ENCODE peak calls at places on chromosomes 12 and 14, in nine cellular contexts. One of them, this sample, is unnamed. For H3K36me3, the result is how much of the 10 kb centered on the place peaks cover.

GRCh38 chr12:21831671-21832357 is 57.3 kb upstream of the KCNJ8 start:
- DNase-seq in left lung: no peak
- DNase-seq in cardiac muscle cell: no peak
- DNase-seq in OCI-LY7: no peak
- DNase-seq in heart left ventricle: no peak
- DNase-seq in breast epithelium: no peak
- DNase-seq in right atrium auricular region: peak
- DNase-seq in heart right ventricle: no peak
- DNase-seq in CD8-positive, alpha-beta T cell: no peak
- DNase-seq in this sample: no peak

GRCh38 chr14:28599605-28600004 is 167.0 kb upstream of the FOXG1 start:
- DNase-seq in OCI-LY7: no peak
- DNase-seq in heart left ventricle: no peak
- DNase-seq in breast epithelium: no peak
- DNase-seq in right atrium auricular region: no peak
- DNase-seq in heart right ventricle: no peak
- DNase-seq in left lung: no peak
- DNase-seq in CD8-positive, alpha-beta T cell: no peak
- DNase-seq in cardiac muscle cell: no peak
- DNase-seq in this sample: no peak

GRCh38 chr14:71956920-71957563 is 24.8 kb downstream of the RGS6 start:
- DNase-seq in CD8-positive, alpha-beta T cell: no peak
- DNase-seq in heart right ventricle: no peak
- DNase-seq in heart left ventricle: no peak
- DNase-seq in OCI-LY7: peak
- DNase-seq in right atrium auricular region: no peak
- DNase-seq in cardiac muscle cell: no peak
- DNase-seq in left lung: no peak
- DNase-seq in breast epithelium: no peak
- DNase-seq in this sample: peak

GRCh38 chr12:123445388-123446344 is 9.2 kb upstream of the RILPL2 start:
- DNase-seq in heart right ventricle: peak
- DNase-seq in right atrium auricular region: peak
- DNase-seq in CD8-positive, alpha-beta T cell: no peak
- DNase-seq in heart left ventricle: no peak
- DNase-seq in left lung: peak
- DNase-seq in OCI-LY7: no peak
- DNase-seq in breast epithelium: no peak
- DNase-seq in cardiac muscle cell: no peak
- DNase-seq in this sample: peak

GRCh38 chr12:123041042-123041531 is 60.6 kb downstream of the ARL6IP4 start:
- DNase-seq in right atrium auricular region: no peak
- DNase-seq in OCI-LY7: peak
- DNase-seq in breast epithelium: no peak
- DNase-seq in heart right ventricle: no peak
- DNase-seq in heart left ventricle: no peak
- DNase-seq in CD8-positive, alpha-beta T cell: no peak
- DNase-seq in left lung: no peak
- DNase-seq in cardiac muscle cell: no peak
- DNase-seq in this sample: no peak

GRCh38 chr12:118418385-118419057 is 42.2 kb downstream of the SUDS3 start:
- DNase-seq in OCI-LY7: no peak
- DNase-seq in heart right ventricle: no peak
- DNase-seq in breast epithelium: no peak
- DNase-seq in left lung: no peak
- DNase-seq in CD8-positive, alpha-beta T cell: no peak
- DNase-seq in heart left ventricle: no peak
- DNase-seq in cardiac muscle cell: no peak
- DNase-seq in right atrium auricular region: no peak
- DNase-seq in this sample: no peak

GRCh38 chr14:22558221-22558913 is 30.7 kb downstream of the DAD1 start:
- DNase-seq in right atrium auricular region: no peak
- DNase-seq in breast epithelium: no peak
- DNase-seq in heart left ventricle: no peak
- DNase-seq in heart right ventricle: no peak
- DNase-seq in cardiac muscle cell: no peak
- DNase-seq in OCI-LY7: peak
- DNase-seq in CD8-positive, alpha-beta T cell: peak
- DNase-seq in left lung: no peak
- DNase-seq in this sample: no peak

GRCh38 chr12:121009744-121010143 is 6.5 kb downstream of the C12orf43 start:
- DNase-seq in breast epithelium: no peak
- DNase-seq in right atrium auricular region: no peak
- DNase-seq in cardiac muscle cell: peak
- DNase-seq in left lung: no peak
- DNase-seq in heart left ventricle: no peak
- DNase-seq in CD8-positive, alpha-beta T cell: no peak
- DNase-seq in OCI-LY7: peak
- DNase-seq in heart right ventricle: no peak
- DNase-seq in this sample: no peak

GRCh38 chr14:88281447-88281846 is 41.6 kb downstream of the KCNK10 start:
- DNase-seq in OCI-LY7: no peak
- DNase-seq in CD8-positive, alpha-beta T cell: no peak
- DNase-seq in cardiac muscle cell: no peak
- DNase-seq in heart left ventricle: no peak
- DNase-seq in breast epithelium: no peak
- DNase-seq in heart right ventricle: no peak
- DNase-seq in left lung: no peak
- DNase-seq in right atrium auricular region: no peak
- DNase-seq in this sample: no peak

GRCh38 chr12:104790296-104791125 is 167.6 kb downstream of the SLC41A2 start:
- DNase-seq in right atrium auricular region: no peak
- DNase-seq in OCI-LY7: peak
- DNase-seq in left lung: peak
- DNase-seq in breast epithelium: no peak
- DNase-seq in cardiac muscle cell: peak
- DNase-seq in heart left ventricle: peak
- DNase-seq in heart right ventricle: peak
- DNase-seq in CD8-positive, alpha-beta T cell: peak
- DNase-seq in this sample: peak

GRCh38 chr12:108581311-108582227 is 16.3 kb downstream of the TMEM119 start:
- DNase-seq in heart left ventricle: no peak
- DNase-seq in heart right ventricle: no peak
- DNase-seq in left lung: no peak
- DNase-seq in cardiac muscle cell: no peak
- DNase-seq in right atrium auricular region: no peak
- DNase-seq in OCI-LY7: no peak
- DNase-seq in CD8-positive, alpha-beta T cell: no peak
- DNase-seq in breast epithelium: no peak
- DNase-seq in this sample: no peak

GRCh38 chr12:132025526-132025925 is 75.8 kb downstream of the EP400 start:
- DNase-seq in cardiac muscle cell: no peak
- DNase-seq in right atrium auricular region: no peak
- DNase-seq in heart right ventricle: no peak
- DNase-seq in CD8-positive, alpha-beta T cell: no peak
- DNase-seq in breast epithelium: no peak
- DNase-seq in OCI-LY7: no peak
- DNase-seq in left lung: no peak
- DNase-seq in heart left ventricle: no peak
- DNase-seq in this sample: no peak
- TF ChIP-seq CTCF in cardiac muscle cell: no peak
- TF ChIP-seq CTCF in right atrium auricular region: no peak
- TF ChIP-seq CTCF in heart right ventricle: no peak
- TF ChIP-seq CTCF in CD8-positive, alpha-beta T cell: no peak
- TF ChIP-seq CTCF in breast epithelium: no peak
- TF ChIP-seq CTCF in OCI-LY7: no peak
- TF ChIP-seq CTCF in left lung: no peak
- TF ChIP-seq CTCF in heart left ventricle: no peak
- TF ChIP-seq CTCF in this sample: no peak

DNA sequence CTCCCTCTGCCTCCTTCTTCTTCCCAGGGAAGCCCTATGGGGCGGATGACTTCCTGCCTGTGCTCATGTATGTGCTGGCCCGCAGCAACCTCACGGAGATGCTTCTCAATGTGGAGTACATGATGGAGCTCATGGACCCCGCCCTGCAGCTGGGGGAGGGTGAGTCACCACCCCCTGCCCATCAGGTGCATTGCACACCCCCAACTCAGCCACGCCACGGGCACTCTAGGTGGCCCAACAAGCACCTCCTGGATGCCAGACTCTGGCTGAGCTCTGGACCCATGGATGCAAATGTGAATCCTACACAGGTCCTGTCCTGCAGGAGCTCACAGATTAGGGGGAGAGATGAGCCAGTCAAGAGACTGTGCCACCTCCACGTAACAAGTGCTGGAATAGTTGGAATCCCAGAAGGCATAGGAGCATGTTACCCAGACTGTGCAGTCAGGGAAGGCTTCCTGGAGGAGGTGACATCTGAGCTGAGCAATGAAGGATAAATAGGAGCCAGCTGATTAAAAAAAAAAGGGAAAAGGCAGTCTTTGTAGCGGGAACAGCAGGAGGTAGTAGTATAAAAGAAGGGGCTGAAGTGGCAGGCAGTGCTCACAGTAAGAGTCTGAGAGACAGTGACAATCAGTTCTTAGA is 71.9 kb downstream of the LGMN start:
- DNase-seq in cardiac muscle cell: no peak
- DNase-seq in breast epithelium: no peak
- DNase-seq in heart left ventricle: peak
- DNase-seq in OCI-LY7: no peak
- DNase-seq in heart right ventricle: no peak
- DNase-seq in CD8-positive, alpha-beta T cell: no peak
- DNase-seq in left lung: peak
- DNase-seq in right atrium auricular region: no peak
- DNase-seq in this sample: no peak
- H3K4me3 ChIP-seq in cardiac muscle cell: no peak
- H3K4me3 ChIP-seq in breast epithelium: no peak
- H3K4me3 ChIP-seq in heart left ventricle: no peak
- H3K4me3 ChIP-seq in OCI-LY7: no peak
- H3K4me3 ChIP-seq in heart right ventricle: no peak
- H3K4me3 ChIP-seq in CD8-positive, alpha-beta T cell: no peak
- H3K4me3 ChIP-seq in left lung: no peak
- H3K4me3 ChIP-seq in right atrium auricular region: no peak
- H3K4me3 ChIP-seq in this sample: no peak

DNA sequence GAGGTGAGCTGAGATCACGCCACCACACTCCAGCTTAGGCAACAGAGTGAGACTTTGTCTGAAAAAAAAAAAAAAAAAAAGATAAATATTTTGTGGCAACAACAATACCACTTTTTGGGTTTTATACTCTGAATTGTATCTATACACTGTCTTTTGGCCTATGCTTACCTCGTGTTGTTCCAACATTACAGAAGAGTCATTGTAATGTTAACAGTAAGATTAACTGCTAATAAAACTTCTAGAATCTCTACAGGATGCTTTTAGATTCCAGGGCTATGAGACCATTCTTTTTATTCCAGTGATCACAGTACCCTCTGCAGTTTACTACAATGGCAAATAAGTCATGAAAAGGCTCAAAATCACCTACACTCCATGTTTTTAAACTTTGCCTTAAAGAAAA is 11.6 kb downstream of the IFT81 start:
- DNase-seq in heart left ventricle: no peak
- DNase-seq in heart right ventricle: no peak
- DNase-seq in cardiac muscle cell: no peak
- DNase-seq in right atrium auricular region: no peak
- DNase-seq in breast epithelium: no peak
- DNase-seq in left lung: no peak
- DNase-seq in OCI-LY7: no peak
- DNase-seq in CD8-positive, alpha-beta T cell: no peak
- DNase-seq in this sample: no peak
- H3K36me3 ChIP-seq in heart left ventricle: under half
- H3K36me3 ChIP-seq in heart right ventricle: half or more
- H3K36me3 ChIP-seq in cardiac muscle cell: half or more
- H3K36me3 ChIP-seq in right atrium auricular region: under half
- H3K36me3 ChIP-seq in breast epithelium: under half
- H3K36me3 ChIP-seq in left lung: under half
- H3K36me3 ChIP-seq in OCI-LY7: under half
- H3K36me3 ChIP-seq in CD8-positive, alpha-beta T cell: under half
- H3K36me3 ChIP-seq in this sample: under half

GRCh38 chr12:98417303-98417702 is 98.1 kb upstream of the TMPO start:
- DNase-seq in CD8-positive, alpha-beta T cell: no peak
- DNase-seq in heart right ventricle: no peak
- DNase-seq in OCI-LY7: no peak
- DNase-seq in breast epithelium: no peak
- DNase-seq in heart left ventricle: no peak
- DNase-seq in left lung: no peak
- DNase-seq in cardiac muscle cell: no peak
- DNase-seq in right atrium auricular region: no peak
- DNase-seq in this sample: no peak

GRCh38 chr12:98419795-98420402 is 95.5 kb upstream of the TMPO start:
- DNase-seq in cardiac muscle cell: no peak
- DNase-seq in right atrium auricular region: no peak
- DNase-seq in heart left ventricle: no peak
- DNase-seq in left lung: no peak
- DNase-seq in CD8-positive, alpha-beta T cell: no peak
- DNase-seq in breast epithelium: peak
- DNase-seq in heart right ventricle: no peak
- DNase-seq in OCI-LY7: no peak
- DNase-seq in this sample: no peak

GRCh38 chr12:98418357-98419075 is 96.9 kb upstream of the TMPO start:
- DNase-seq in right atrium auricular region: peak
- DNase-seq in cardiac muscle cell: peak
- DNase-seq in heart left ventricle: peak
- DNase-seq in heart right ventricle: peak
- DNase-seq in OCI-LY7: no peak
- DNase-seq in breast epithelium: peak
- DNase-seq in left lung: peak
- DNase-seq in CD8-positive, alpha-beta T cell: no peak
- DNase-seq in this sample: no peak

GRCh38 chr12:98419101-98419794 is 96.1 kb upstream of the TMPO start:
- DNase-seq in right atrium auricular region: no peak
- DNase-seq in left lung: no peak
- DNase-seq in heart left ventricle: no peak
- DNase-seq in cardiac muscle cell: no peak
- DNase-seq in CD8-positive, alpha-beta T cell: no peak
- DNase-seq in OCI-LY7: no peak
- DNase-seq in heart right ventricle: no peak
- DNase-seq in breast epithelium: peak
- DNase-seq in this sample: no peak

DNA sequence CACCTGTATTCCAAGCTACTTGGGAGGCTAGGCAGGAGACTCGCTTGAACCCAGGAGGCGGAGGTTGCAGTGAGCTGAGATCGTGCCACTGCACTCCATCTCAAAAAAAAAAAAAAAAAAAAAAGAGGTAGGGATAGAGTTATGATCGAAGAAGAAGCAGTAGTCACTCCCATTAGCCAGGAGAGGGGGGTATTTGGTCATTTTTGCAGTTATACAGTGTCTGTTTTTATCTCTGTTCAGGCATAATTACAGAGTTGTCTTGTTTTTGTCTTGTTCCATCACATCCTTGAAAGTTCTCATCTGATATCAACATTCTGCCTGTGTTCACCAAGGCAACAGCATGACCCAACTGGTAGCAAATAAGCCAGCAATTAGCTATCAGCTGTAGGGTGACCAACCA is 98.5 kb upstream of the TMPO start:
- DNase-seq in cardiac muscle cell: no peak
- DNase-seq in breast epithelium: no peak
- DNase-seq in CD8-positive, alpha-beta T cell: no peak
- DNase-seq in heart right ventricle: no peak
- DNase-seq in OCI-LY7: peak
- DNase-seq in right atrium auricular region: no peak
- DNase-seq in left lung: no peak
- DNase-seq in heart left ventricle: no peak
- DNase-seq in this sample: no peak
- TF ChIP-seq CTCF in cardiac muscle cell: peak
- TF ChIP-seq CTCF in breast epithelium: no peak
- TF ChIP-seq CTCF in CD8-positive, alpha-beta T cell: no peak
- TF ChIP-seq CTCF in heart right ventricle: no peak
- TF ChIP-seq CTCF in OCI-LY7: peak
- TF ChIP-seq CTCF in right atrium auricular region: peak
- TF ChIP-seq CTCF in left lung: no peak
- TF ChIP-seq CTCF in heart left ventricle: peak
- TF ChIP-seq CTCF in this sample: peak

GRCh38 chr12:12538535-12538934 is 24.1 kb downstream of the DUSP16 start:
- DNase-seq in cardiac muscle cell: no peak
- DNase-seq in heart right ventricle: no peak
- DNase-seq in CD8-positive, alpha-beta T cell: no peak
- DNase-seq in left lung: no peak
- DNase-seq in breast epithelium: no peak
- DNase-seq in heart left ventricle: no peak
- DNase-seq in right atrium auricular region: no peak
- DNase-seq in OCI-LY7: no peak
- DNase-seq in this sample: no peak
- H3K4me3 ChIP-seq in cardiac muscle cell: no peak
- H3K4me3 ChIP-seq in heart right ventricle: no peak
- H3K4me3 ChIP-seq in CD8-positive, alpha-beta T cell: no peak
- H3K4me3 ChIP-seq in left lung: no peak
- H3K4me3 ChIP-seq in breast epithelium: no peak
- H3K4me3 ChIP-seq in heart left ventricle: no peak
- H3K4me3 ChIP-seq in right atrium auricular region: no peak
- H3K4me3 ChIP-seq in OCI-LY7: no peak
- H3K4me3 ChIP-seq in this sample: no peak